ENCODE peak calls at places on chromosomes 5 and 9, in six cellular contexts. One of them, this sample, is unnamed.

GRCh38 chr5:149372932-149373331 is 6.2 kb downstream of the IL17B start:
- DNase-seq in PC-9: no peak
- DNase-seq in OCI-LY7: no peak
- DNase-seq in uterus: no peak
- DNase-seq in left ventricle myocardium inferior: no peak
- DNase-seq in A549: no peak
- DNase-seq in this sample: no peak

GRCh38 chr9:82144803-82145202 is 156.2 kb downstream of the SPATA31D1 start:
- DNase-seq in PC-9: no peak
- DNase-seq in OCI-LY7: no peak
- DNase-seq in uterus: no peak
- DNase-seq in left ventricle myocardium inferior: no peak
- DNase-seq in A549: no peak
- DNase-seq in this sample: no peak

GRCh38 chr5:88875609-88876234 is 7.3 kb downstream of the MEF2C start:
- DNase-seq in PC-9: no peak
- DNase-seq in OCI-LY7: peak; percentile 56
- DNase-seq in uterus: no peak
- DNase-seq in left ventricle myocardium inferior: no peak
- DNase-seq in A549: no peak
- DNase-seq in this sample: no peak

GRCh38 chr9:15135167-15135792 is 171.7 kb downstream of the TTC39B start:
- DNase-seq in PC-9: peak; percentile 47
- DNase-seq in OCI-LY7: peak; percentile 69
- DNase-seq in uterus: peak; percentile 66
- DNase-seq in left ventricle myocardium inferior: no peak
- DNase-seq in A549: peak; percentile 71
- DNase-seq in this sample: peak; percentile 57

GRCh38 chr5:103270581-103270980 is 12.0 kb downstream of the MACIR start:
- DNase-seq in PC-9: no peak
- DNase-seq in OCI-LY7: no peak
- DNase-seq in uterus: no peak
- DNase-seq in left ventricle myocardium inferior: no peak
- DNase-seq in A549: no peak
- DNase-seq in this sample: no peak

GRCh38 chr9:12740845-12741244 is 34.0 kb upstream of the LURAP1L start:
- DNase-seq in PC-9: no peak
- DNase-seq in OCI-LY7: no peak
- DNase-seq in uterus: no peak
- DNase-seq in left ventricle myocardium inferior: no peak
- DNase-seq in A549: no peak
- DNase-seq in this sample: no peak

GRCh38 chr5:139660105-139660915 is 12.2 kb downstream of the CXXC5 start:
- DNase-seq in PC-9: peak; percentile 87
- DNase-seq in OCI-LY7: peak; percentile 32
- DNase-seq in uterus: peak; percentile 62
- DNase-seq in left ventricle myocardium inferior: peak; percentile 84
- DNase-seq in A549: no peak
- DNase-seq in this sample: peak; percentile 85

GRCh38 chr9:137797206-137798120 is 80.1 kb upstream of the CACNA1B start:
- DNase-seq in PC-9: no peak
- DNase-seq in OCI-LY7: no peak
- DNase-seq in uterus: no peak
- DNase-seq in left ventricle myocardium inferior: no peak
- DNase-seq in A549: no peak
- DNase-seq in this sample: no peak

GRCh38 chr9:69175488-69175872 is 1.4 kb downstream of the TJP2 start:
- DNase-seq in PC-9: no peak
- DNase-seq in OCI-LY7: no peak
- DNase-seq in uterus: no peak
- DNase-seq in left ventricle myocardium inferior: no peak
- DNase-seq in A549: no peak
- DNase-seq in this sample: no peak

GRCh38 chr5:72355706-72356299 is 35.6 kb downstream of the PTCD2 start:
- DNase-seq in PC-9: no peak
- DNase-seq in OCI-LY7: no peak
- DNase-seq in uterus: no peak
- DNase-seq in left ventricle myocardium inferior: peak; percentile 23
- DNase-seq in A549: peak; percentile 26
- DNase-seq in this sample: peak; percentile 78

GRCh38 chr9:89669361-89669842 is 64.6 kb downstream of the GADD45G start:
- DNase-seq in PC-9: no peak
- DNase-seq in OCI-LY7: no peak
- DNase-seq in uterus: no peak
- DNase-seq in left ventricle myocardium inferior: no peak
- DNase-seq in A549: no peak
- DNase-seq in this sample: no peak

GRCh38 chr5:102758576-102758975 is 3.5 kb downstream of the PAM start:
- DNase-seq in PC-9: no peak
- DNase-seq in OCI-LY7: no peak
- DNase-seq in uterus: no peak
- DNase-seq in left ventricle myocardium inferior: no peak
- DNase-seq in A549: no peak
- DNase-seq in this sample: no peak

GRCh38 chr5:134649163-134649916 is 755 bp downstream of the SEC24A start:
- DNase-seq in PC-9: no peak
- DNase-seq in OCI-LY7: peak; percentile 13
- DNase-seq in uterus: no peak
- DNase-seq in left ventricle myocardium inferior: no peak
- DNase-seq in A549: peak; percentile 29
- DNase-seq in this sample: peak; percentile 31

GRCh38 chr9:20732118-20732517 is 48.1 kb downstream of the FOCAD start:
- DNase-seq in PC-9: peak; percentile 81
- DNase-seq in OCI-LY7: no peak
- DNase-seq in uterus: no peak
- DNase-seq in left ventricle myocardium inferior: no peak
- DNase-seq in A549: peak; percentile 8
- DNase-seq in this sample: no peak

GRCh38 chr5:151772868-151773561 is 1.3 kb downstream of the G3BP1 start:
- DNase-seq in PC-9: no peak
- DNase-seq in OCI-LY7: no peak
- DNase-seq in uterus: no peak
- DNase-seq in left ventricle myocardium inferior: no peak
- DNase-seq in A549: no peak
- DNase-seq in this sample: no peak

GRCh38 chr9:36772449-36773370 is 200.0 kb downstream of the MELK start:
- DNase-seq in PC-9: no peak
- DNase-seq in OCI-LY7: no peak
- DNase-seq in uterus: no peak
- DNase-seq in left ventricle myocardium inferior: no peak
- DNase-seq in A549: no peak
- DNase-seq in this sample: peak; percentile 25

GRCh38 chr9:110116543-110116885 is 91.4 kb downstream of the C9orf152 start:
- DNase-seq in PC-9: peak; percentile 62
- DNase-seq in OCI-LY7: no peak
- DNase-seq in uterus: peak; percentile 38
- DNase-seq in left ventricle myocardium inferior: no peak
- DNase-seq in A549: peak; percentile 21
- DNase-seq in this sample: no peak

GRCh38 chr5:18394154-18394804 is 760.0 kb downstream of the TAF11L14 start:
- DNase-seq in PC-9: no peak
- DNase-seq in OCI-LY7: peak; percentile 31
- DNase-seq in uterus: no peak
- DNase-seq in left ventricle myocardium inferior: no peak
- DNase-seq in A549: peak; percentile 25
- DNase-seq in this sample: peak; percentile 67

GRCh38 chr5:143343042-143343441 is 60.4 kb downstream of the NR3C1 start:
- DNase-seq in PC-9: no peak
- DNase-seq in OCI-LY7: no peak
- DNase-seq in uterus: no peak
- DNase-seq in left ventricle myocardium inferior: no peak
- DNase-seq in A549: no peak
- DNase-seq in this sample: no peak

GRCh38 chr5:31347558-31347905 is 154.0 kb downstream of the CDH6 start:
- DNase-seq in PC-9: no peak
- DNase-seq in OCI-LY7: no peak
- DNase-seq in uterus: no peak
- DNase-seq in left ventricle myocardium inferior: no peak
- DNase-seq in A549: no peak
- DNase-seq in this sample: peak; percentile 27

GRCh38 chr5:68217476-68217984 is 2.0 kb downstream of the PIK3R1 start:
- DNase-seq in PC-9: no peak
- DNase-seq in OCI-LY7: no peak
- DNase-seq in uterus: no peak
- DNase-seq in left ventricle myocardium inferior: no peak
- DNase-seq in A549: no peak
- DNase-seq in this sample: no peak

GRCh38 chr5:124162782-124163532 is 583.5 kb downstream of the ZNF608 start:
- DNase-seq in PC-9: peak; percentile 49
- DNase-seq in OCI-LY7: peak; percentile 72
- DNase-seq in uterus: no peak
- DNase-seq in left ventricle myocardium inferior: peak; percentile 32
- DNase-seq in A549: no peak
- DNase-seq in this sample: peak; percentile 85

GRCh38 chr9:76655121-76655531 is 109.1 kb upstream of the PCA3 start:
- DNase-seq in PC-9: no peak
- DNase-seq in OCI-LY7: no peak
- DNase-seq in uterus: no peak
- DNase-seq in left ventricle myocardium inferior: no peak
- DNase-seq in A549: no peak
- DNase-seq in this sample: no peak

GRCh38 chr5:4553968-4554367 is 586.2 kb upstream of the ADAMTS16 start:
- DNase-seq in PC-9: no peak
- DNase-seq in OCI-LY7: no peak
- DNase-seq in uterus: no peak
- DNase-seq in left ventricle myocardium inferior: no peak
- DNase-seq in A549: no peak
- DNase-seq in this sample: peak; percentile 17

GRCh38 chr5:51604324-51604723 is 221.1 kb downstream of the ISL1 start:
- DNase-seq in PC-9: no peak
- DNase-seq in OCI-LY7: no peak
- DNase-seq in uterus: no peak
- DNase-seq in left ventricle myocardium inferior: no peak
- DNase-seq in A549: no peak
- DNase-seq in this sample: no peak

GRCh38 chr5:134569758-134570364 is 44.4 kb downstream of the JADE2 start:
- DNase-seq in PC-9: no peak
- DNase-seq in OCI-LY7: no peak
- DNase-seq in uterus: no peak
- DNase-seq in left ventricle myocardium inferior: no peak
- DNase-seq in A549: no peak
- DNase-seq in this sample: no peak

GRCh38 chr9:17942498-17942897 is 363.6 kb downstream of the SH3GL2 start:
- DNase-seq in PC-9: no peak
- DNase-seq in OCI-LY7: no peak
- DNase-seq in uterus: no peak
- DNase-seq in left ventricle myocardium inferior: no peak
- DNase-seq in A549: no peak
- DNase-seq in this sample: no peak

GRCh38 chr9:92293452-92294296 is at the start of gene IARS1:
- DNase-seq in PC-9: peak; percentile 94
- DNase-seq in OCI-LY7: peak; percentile 98
- DNase-seq in uterus: peak; percentile 98
- DNase-seq in left ventricle myocardium inferior: peak; percentile 99
- DNase-seq in A549: peak; percentile 96
- DNase-seq in this sample: peak; percentile 99
- H3K4me3 ChIP-seq in PC-9: peak within 1 kb of the TSS; percentile 95
- H3K4me3 ChIP-seq in OCI-LY7: peak within 1 kb of the TSS; percentile 91
- H3K4me3 ChIP-seq in uterus: peak within 1 kb of the TSS; percentile 72
- H3K4me3 ChIP-seq in left ventricle myocardium inferior: peak within 1 kb of the TSS; percentile 79
- H3K4me3 ChIP-seq in A549: peak within 1 kb of the TSS; percentile 73
- H3K4me3 ChIP-seq in this sample: peak within 1 kb of the TSS; percentile 78

DNA sequence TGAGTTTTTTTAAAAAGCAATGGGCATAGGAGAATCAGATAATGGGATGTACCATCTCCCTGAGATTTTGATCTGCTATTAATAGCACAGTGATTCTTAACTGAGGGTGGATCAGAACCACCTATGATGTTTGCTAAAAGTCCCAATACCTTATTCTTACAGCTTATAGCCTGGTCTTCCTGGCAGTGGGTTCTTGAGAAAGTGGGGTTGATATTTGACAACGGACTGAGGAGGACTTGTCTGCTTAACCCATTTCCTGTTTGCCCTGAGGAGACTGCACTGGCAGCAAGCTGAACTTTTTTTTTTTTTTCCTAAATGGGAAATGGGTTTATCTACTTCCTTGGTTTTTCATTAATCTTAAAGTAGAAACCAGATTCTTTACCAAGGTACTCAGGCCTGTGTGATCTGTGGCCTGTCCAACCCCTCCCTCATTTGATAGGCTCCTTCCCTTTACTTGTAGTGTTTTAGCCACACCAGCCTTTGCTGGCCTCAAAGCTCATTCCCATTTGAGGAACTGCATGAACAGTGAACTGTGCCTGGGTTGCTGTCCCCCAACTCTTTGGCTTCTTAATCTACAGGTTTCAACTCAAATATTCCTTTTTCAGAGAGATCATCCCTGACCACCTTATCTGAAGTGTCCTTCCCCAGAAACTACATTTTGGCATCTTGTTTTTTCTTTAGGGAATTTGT is 47.1 kb downstream of the C9orf57 start:
- DNase-seq in PC-9: no peak
- DNase-seq in OCI-LY7: no peak
- DNase-seq in uterus: no peak
- DNase-seq in left ventricle myocardium inferior: no peak
- DNase-seq in A549: no peak
- DNase-seq in this sample: no peak
- H3K27ac ChIP-seq in PC-9: no peak overlapping the region
- H3K27ac ChIP-seq in OCI-LY7: no peak overlapping the region
- H3K27ac ChIP-seq in uterus: no peak overlapping the region
- H3K27ac ChIP-seq in left ventricle myocardium inferior: no peak overlapping the region
- H3K27ac ChIP-seq in A549: no peak overlapping the region
- H3K27ac ChIP-seq in this sample: no peak overlapping the region

GRCh38 chr9:134360180-134360759 is 34.0 kb downstream of the RXRA start:
- DNase-seq in PC-9: no peak
- DNase-seq in OCI-LY7: no peak
- DNase-seq in uterus: no peak
- DNase-seq in left ventricle myocardium inferior: no peak
- DNase-seq in A549: no peak
- DNase-seq in this sample: no peak
- H3K4me1 ChIP-seq in PC-9: peaks cover 61% of the 10 kb centered on the region
- H3K4me1 ChIP-seq in OCI-LY7: no peaks in the 10 kb centered on the region
- H3K4me1 ChIP-seq in uterus: no peaks in the 10 kb centered on the region
- H3K4me1 ChIP-seq in left ventricle myocardium inferior: peaks cover 99% of the 10 kb centered on the region
- H3K4me1 ChIP-seq in A549: peaks cover 29% of the 10 kb centered on the region
- H3K4me1 ChIP-seq in this sample: peaks cover 2% of the 10 kb centered on the region

GRCh38 chr5:14810282-14810681 is 61.3 kb downstream of the ANKH start:
- DNase-seq in PC-9: no peak
- DNase-seq in OCI-LY7: no peak
- DNase-seq in uterus: no peak
- DNase-seq in left ventricle myocardium inferior: no peak
- DNase-seq in A549: no peak
- DNase-seq in this sample: no peak
- H3K4me3 ChIP-seq in PC-9: peak overlapping the region; percentile 2
- H3K4me3 ChIP-seq in OCI-LY7: peak overlapping the region; percentile 51
- H3K4me3 ChIP-seq in uterus: no peak overlapping the region
- H3K4me3 ChIP-seq in left ventricle myocardium inferior: peak overlapping the region; percentile 18
- H3K4me3 ChIP-seq in A549: no peak overlapping the region
- H3K4me3 ChIP-seq in this sample: no peak overlapping the region

GRCh38 chr5:159339451-159339850 is 9.2 kb upstream of the IL12B start:
- DNase-seq in PC-9: peak; percentile 60
- DNase-seq in OCI-LY7: no peak
- DNase-seq in uterus: no peak
- DNase-seq in left ventricle myocardium inferior: no peak
- DNase-seq in A549: no peak
- DNase-seq in this sample: no peak
- H3K27ac ChIP-seq in PC-9: no peak overlapping the region
- H3K27ac ChIP-seq in OCI-LY7: no peak overlapping the region
- H3K27ac ChIP-seq in uterus: no peak overlapping the region
- H3K27ac ChIP-seq in left ventricle myocardium inferior: no peak overlapping the region
- H3K27ac ChIP-seq in A549: no peak overlapping the region
- H3K27ac ChIP-seq in this sample: no peak overlapping the region